ENCODE peak calls at places on chromosomes 7 and 10, in five cellular contexts. D is type B pancreatic cell, G is foreskin keratinocyte, B is pancreas, T is PC-9. S is an unnamed sample.

GRCh38 chr7:19957664-19958063 is 184.2 kb upstream of the TMEM196 start:
- DNase-seq in G (peak), B (no peak), D (no peak), T (peak), S (no peak)

GRCh38 chr7:134901389-134902020 is 84.8 kb upstream of the AGBL3 start:
- DNase-seq in B (no peak), T (no peak), G (no peak), D (no peak), S (no peak)

GRCh38 chr10:123878666-123879311 is 12.8 kb downstream of the CPXM2 start:
- DNase-seq in T (no peak), B (no peak), D (no peak), G (no peak), S (no peak)

GRCh38 chr7:47379629-47380324 is 202.1 kb downstream of the TNS3 start:
- DNase-seq in D (no peak), T (no peak), G (peak), B (peak), S (peak)

GRCh38 chr10:129808092-129808983 is 155.7 kb downstream of the EBF3 start:
- DNase-seq in T (no peak), D (no peak), B (no peak), G (no peak), S (no peak)

GRCh38 chr7:45112648-45113047 is 1.2 kb upstream of the TBRG4 start:
- DNase-seq in G (no peak), T (no peak), D (no peak), B (no peak), S (no peak)

GRCh38 chr10:71819479-71819878 is 31.6 kb downstream of the PSAP start:
- DNase-seq in G (no peak), T (no peak), B (no peak), D (no peak), S (no peak)

GRCh38 chr10:133099571-133099970 is 11.8 kb downstream of the ADGRA1 start:
- DNase-seq in D (no peak), T (no peak), G (no peak), B (no peak), S (no peak)

GRCh38 chr10:88115968-88116367 is 252.5 kb downstream of the PTEN start:
- DNase-seq in T (no peak), D (no peak), B (no peak), G (peak), S (peak)

GRCh38 chr7:78130443-78131200 is 332.0 kb downstream of the PHTF2 start:
- DNase-seq in G (no peak), B (no peak), D (no peak), T (no peak), S (no peak)

GRCh38 chr10:80473096-80473657 is 19.1 kb downstream of the TSPAN14 start:
- DNase-seq in G (no peak), D (no peak), B (no peak), T (no peak), S (no peak)

GRCh38 chr10:71837085-71837827 is 13.8 kb downstream of the PSAP start:
- DNase-seq in D (no peak), G (peak), T (peak), B (no peak), S (no peak)

GRCh38 chr7:100897111-100897608 is 1.5 kb upstream of the ACHE start:
- DNase-seq in B (peak), T (no peak), G (no peak), D (no peak), S (peak)

GRCh38 chr10:105843786-105844560 is 1202.9 kb downstream of the SORCS3 start:
- DNase-seq in G (no peak), D (no peak), B (no peak), T (no peak), S (no peak)

GRCh38 chr7:150799741-150800575 is at the start of gene TMEM176B:
- DNase-seq in T (no peak), D (no peak), G (no peak), B (peak), S (no peak)

GRCh38 chr7:17941171-17941490 is 837 bp upstream of the SNX13 start:
- DNase-seq in D (no peak), G (peak), T (no peak), B (no peak), S (peak)

GRCh38 chr7:48087349-48087748 is 1.7 kb upstream of the UPP1 start:
- DNase-seq in G (peak), T (peak), D (no peak), B (no peak), S (peak)

GRCh38 chr10:72096115-72097000 is 8.0 kb upstream of the SPOCK2 start:
- DNase-seq in T (peak), D (no peak), G (no peak), B (no peak), S (no peak)

DNA sequence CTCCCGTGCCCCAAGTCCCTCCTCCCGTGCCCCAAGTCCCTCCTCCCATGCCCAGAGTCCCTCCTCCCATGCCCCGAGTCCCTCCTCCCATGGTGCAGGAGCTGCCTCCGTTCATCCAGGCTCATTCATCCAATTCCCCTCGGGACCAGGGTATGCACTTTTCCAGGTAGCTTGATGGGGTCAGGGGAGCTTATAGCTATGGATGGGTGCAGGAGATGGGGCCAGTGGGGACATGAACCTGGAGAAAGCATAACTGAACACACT is 201.3 kb downstream of the PTPRN2 start:
- DNase-seq in D (no peak), B (no peak), G (no peak), T (no peak), S (no peak)
- TF ChIP-seq CTCF in D (no peak), B (no peak), G (no peak), T (no peak), S (no peak)

DNA sequence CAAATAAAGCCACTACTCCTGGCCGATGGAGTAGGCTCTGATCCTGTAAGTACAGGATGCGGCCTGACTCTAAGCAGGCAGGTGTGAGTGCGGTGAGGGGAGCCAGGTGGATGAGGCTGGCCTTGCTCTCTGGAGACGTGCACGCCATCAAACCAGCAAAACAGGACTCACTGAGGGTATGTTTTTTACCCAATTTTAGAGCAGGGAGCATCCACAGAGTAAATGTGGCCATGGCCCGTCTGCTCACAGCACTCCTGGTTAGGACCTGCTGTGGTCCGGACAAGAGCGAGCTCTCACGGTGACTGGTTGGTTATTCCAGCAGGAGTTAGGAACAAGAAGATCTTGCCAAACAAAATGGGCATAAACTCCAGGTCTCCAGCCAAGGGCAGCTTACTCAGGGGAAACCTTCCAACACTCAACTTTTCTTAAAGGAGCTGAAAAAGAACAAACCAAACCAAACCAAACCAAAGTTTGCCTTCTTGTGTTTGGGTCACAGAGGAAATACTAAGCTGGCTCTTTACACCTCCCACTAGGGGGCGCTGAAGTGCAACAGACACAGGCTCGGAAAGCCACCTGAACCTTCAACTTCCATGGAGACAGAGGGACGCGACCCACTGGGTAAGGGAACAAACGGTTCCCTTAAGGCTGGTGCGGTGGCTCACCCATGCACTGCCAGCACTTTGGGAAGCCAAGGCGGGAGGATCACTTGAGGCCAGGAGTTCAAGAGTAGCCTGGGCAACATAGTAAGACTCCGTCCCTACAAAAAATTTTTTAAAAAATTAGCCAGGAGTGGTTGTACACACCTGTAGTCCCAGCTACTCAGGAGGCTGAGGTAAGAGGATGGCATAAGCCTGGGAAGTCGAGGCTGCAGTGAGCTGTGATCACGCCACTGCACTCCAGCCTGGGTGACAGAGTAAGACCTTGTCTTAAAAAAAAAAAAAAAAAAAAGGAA is 122.4 kb downstream of the CLEC2L start:
- DNase-seq in G (peak), T (peak), D (peak), B (peak), S (peak)
- TF ChIP-seq CTCF in G (peak), T (peak), D (peak), B (peak), S (peak)

DNA sequence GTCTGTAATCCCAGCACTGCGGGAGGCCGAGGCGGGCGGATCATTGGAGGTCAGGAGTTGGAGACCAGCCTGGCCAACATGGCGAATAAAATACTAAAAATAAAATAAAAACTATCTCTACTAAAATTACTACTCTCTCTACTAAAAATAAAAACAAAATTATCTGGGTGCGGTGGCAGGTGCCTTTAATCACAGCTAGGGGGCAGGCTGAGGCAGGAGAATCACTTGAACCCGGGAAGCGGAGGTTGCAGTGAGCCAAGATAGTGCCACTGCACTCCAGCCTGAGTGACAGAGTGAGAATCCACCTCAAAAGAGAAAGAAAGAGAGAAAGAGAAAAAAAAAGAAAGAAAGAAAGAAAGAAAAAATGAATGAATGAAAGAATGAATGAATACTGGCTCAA is 351.4 kb downstream of the ELMO1 start:
- DNase-seq in G (no peak), T (no peak), B (no peak), D (no peak), S (no peak)
- TF ChIP-seq CTCF in G (no peak), T (peak), B (no peak), D (peak), S (no peak)

DNA sequence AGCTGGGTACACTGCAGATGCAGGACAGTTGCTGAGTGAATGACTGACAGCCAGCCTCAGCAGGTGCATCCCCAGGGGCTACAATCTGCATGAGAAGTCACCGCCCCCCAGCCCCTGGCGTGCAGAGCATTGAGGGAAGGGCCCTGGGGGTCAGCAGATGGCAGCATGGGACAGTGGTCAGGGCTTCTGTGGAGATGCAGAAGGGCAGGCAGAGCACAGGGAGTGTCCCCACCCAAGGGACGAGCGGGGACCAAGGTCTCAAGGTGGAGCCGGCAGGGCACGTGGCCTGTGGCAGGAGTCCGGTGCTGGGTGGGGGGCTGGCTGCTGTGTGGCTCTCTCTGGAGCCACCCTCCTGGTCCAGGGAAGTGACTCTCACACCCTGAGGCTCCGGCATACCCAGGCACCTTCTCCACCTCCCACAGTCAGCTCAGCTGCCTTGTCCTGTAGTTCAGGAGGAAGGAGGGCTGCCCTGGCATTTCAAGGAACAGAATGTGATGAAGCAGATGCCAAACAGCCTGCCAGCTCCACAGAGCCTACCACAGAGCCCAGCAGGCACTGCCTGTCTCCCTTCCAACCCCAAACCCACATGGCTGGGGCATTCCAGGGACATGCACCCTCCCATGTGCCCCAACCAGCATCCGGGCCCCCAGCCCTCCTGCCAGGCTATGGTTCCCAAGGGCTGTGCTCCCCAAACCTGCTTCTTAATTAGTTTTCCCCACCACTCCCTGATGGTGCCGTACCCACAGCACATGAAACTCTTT is 114.5 kb downstream of the TMEM130 start:
- DNase-seq in B (no peak), T (peak), G (no peak), D (no peak), S (no peak)
- TF ChIP-seq CTCF in B (no peak), T (no peak), G (no peak), D (no peak), S (no peak)

DNA sequence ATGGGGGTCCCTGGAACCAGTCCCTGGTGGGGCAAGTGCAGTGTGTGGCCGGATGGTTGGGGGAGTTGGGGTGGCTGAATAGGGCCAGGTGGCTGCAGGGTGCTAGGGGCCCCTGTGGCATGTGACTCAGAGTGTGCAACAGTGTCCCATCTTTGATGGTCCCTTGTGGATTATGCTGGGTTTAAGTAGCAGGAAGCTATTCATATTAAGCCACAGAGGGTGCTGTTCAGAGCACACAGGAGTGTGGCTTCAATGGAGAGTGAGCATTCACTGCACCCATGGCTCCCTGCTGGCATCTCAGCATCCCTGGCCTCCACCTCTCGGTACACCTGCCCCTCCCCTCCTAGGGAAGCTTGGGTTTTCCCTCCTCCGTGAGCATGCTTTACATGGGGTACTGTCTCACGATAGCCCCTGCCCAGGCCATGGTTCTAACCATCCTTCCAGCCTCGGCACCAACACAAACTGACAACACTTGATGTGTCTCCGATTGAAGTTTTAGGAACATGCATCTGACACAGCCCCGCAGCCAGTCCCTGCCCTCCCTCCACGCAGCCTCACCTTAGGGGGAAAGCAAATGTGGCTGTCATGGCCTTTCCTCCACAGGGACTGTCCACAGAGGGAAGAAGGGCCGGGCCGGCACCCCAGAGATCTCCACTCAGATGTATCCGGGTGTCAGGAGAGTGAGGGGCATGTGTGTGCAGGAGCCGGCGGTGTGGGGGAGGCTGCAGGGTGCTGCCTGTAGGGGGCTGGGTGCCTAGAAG is 30.4 kb upstream of the PPIF start:
- DNase-seq in G (no peak), B (no peak), D (no peak), T (no peak), S (no peak)
- TF ChIP-seq CTCF in G (peak), B (no peak), D (no peak), T (no peak), S (no peak)

DNA sequence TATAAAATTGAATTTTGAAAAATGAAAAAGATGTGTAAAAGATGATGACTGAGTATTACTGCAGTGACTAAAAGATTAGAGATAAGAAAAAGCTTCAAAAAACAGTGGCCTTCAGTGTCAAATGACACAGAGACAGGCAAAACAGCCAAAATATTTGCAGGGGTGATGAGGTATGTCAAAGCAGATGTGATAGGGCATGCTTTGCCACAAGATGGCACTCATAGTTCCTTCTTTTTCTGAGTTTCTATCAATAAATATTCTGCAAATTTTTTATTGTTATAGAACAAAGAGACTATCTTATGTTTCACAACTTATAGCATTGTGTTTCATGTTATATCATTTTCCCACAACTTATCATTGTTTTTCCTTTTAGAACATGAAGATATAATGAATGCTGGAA is 344.1 kb upstream of the HPS1 start:
- DNase-seq in B (no peak), T (no peak), G (no peak), D (no peak), S (peak)
- TF ChIP-seq CTCF in B (peak), T (peak), G (peak), D (peak), S (peak)

DNA sequence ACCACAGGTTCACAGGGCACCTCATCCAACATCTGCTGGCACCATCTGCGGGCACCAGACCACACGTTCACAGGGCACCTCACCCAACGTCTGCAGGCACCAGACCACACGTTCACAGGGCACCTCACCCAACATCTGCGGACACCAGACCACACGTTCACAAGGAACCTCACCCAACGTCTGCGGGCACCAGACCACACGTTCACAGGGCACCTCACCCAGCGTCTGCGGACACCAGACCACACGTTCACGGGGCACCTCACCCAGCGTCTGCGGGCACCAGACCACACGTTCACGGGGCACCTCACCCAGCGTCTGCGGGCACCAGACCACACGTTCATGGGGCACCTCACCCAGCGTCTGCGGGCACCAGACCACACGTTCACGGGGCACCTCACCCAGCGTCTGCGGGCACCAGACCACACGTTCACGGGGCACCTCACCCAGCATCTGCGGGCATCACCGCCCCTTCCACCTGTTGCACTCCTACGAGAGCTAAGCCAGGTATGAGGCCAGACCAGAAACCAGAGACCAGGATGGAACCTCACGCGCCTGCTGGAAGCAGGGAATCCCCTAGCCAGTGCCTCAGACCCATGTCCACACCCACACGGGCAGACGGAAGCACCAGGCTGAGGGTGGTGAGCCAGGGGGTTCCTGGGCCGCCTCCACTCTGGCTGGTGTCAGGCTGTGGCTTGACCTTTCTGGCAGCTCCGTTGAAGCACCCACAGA is 182.8 kb downstream of the MAD1L1 start:
- DNase-seq in D (no peak), T (no peak), B (no peak), G (no peak), S (no peak)
- TF ChIP-seq CTCF in D (no peak), T (no peak), B (no peak), G (no peak), S (no peak)

DNA sequence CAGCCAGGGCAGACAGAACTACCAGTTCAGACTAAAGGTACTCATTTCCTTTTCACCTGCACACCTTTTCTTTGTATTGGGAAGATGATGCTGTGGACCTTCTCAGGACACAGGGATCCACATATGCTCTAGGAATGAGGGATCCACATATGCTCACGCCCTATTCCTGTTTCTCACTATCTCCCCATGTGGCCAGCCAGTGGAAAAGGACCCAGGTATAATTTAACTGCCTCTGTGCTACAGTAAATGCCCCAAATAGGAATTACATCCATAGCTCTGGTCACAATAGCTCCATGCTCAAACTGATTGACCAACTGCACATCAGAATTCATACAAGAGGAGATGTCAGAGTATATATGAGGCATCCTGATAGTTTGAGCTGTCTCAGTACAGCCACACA is 43.8 kb downstream of the CTTNBP2 start:
- DNase-seq in B (no peak), D (no peak), T (no peak), G (no peak), S (no peak)
- TF ChIP-seq CTCF in B (no peak), D (no peak), T (no peak), G (no peak), S (no peak)

GRCh38 chr10:3524086-3524960 is 260.7 kb downstream of the KLF6 start:
- DNase-seq in D (no peak), T (no peak), B (no peak), G (no peak), S (no peak)
- TF ChIP-seq CTCF in D (no peak), T (no peak), B (no peak), G (no peak), S (no peak)

S was measured in epithelial cell of esophagus.